ENCODE peak calls at places on chromosomes 7 and 10, in nine cellular contexts. One of them, this sample, is unnamed.

GRCh38 chr7:128937271-128937646 is 468 bp upstream of the IRF5 start:
- DNase-seq in CD14-positive monocyte: no peak
- DNase-seq in heart left ventricle: no peak
- DNase-seq in uterus: no peak
- DNase-seq in upper lobe of right lung: peak; percentile 63
- DNase-seq in HFFc6: no peak
- DNase-seq in Calu3: no peak
- DNase-seq in activated CD8-positive, alpha-beta T cell treated with anti-CD3 and anti-CD28 coated beads for 36 hours: no peak
- DNase-seq in cardiac fibroblast: no peak
- DNase-seq in this sample: no peak

GRCh38 chr10:117217196-117217761 is 20.0 kb downstream of the KCNK18 start:
- DNase-seq in upper lobe of right lung: no peak
- DNase-seq in activated CD8-positive, alpha-beta T cell treated with anti-CD3 and anti-CD28 coated beads for 36 hours: peak; percentile 43
- DNase-seq in HFFc6: no peak
- DNase-seq in Calu3: peak; percentile 22
- DNase-seq in cardiac fibroblast: no peak
- DNase-seq in CD14-positive monocyte: no peak
- DNase-seq in uterus: no peak
- DNase-seq in heart left ventricle: no peak
- DNase-seq in this sample: peak; percentile 51

GRCh38 chr10:48625013-48625412 is 20.1 kb upstream of the ARHGAP22 start:
- DNase-seq in HFFc6: peak; percentile 51
- DNase-seq in uterus: no peak
- DNase-seq in heart left ventricle: no peak
- DNase-seq in upper lobe of right lung: no peak
- DNase-seq in Calu3: no peak
- DNase-seq in activated CD8-positive, alpha-beta T cell treated with anti-CD3 and anti-CD28 coated beads for 36 hours: no peak
- DNase-seq in CD14-positive monocyte: no peak
- DNase-seq in cardiac fibroblast: peak; percentile 75
- DNase-seq in this sample: no peak

GRCh38 chr7:138008588-138009349 is 6.9 kb upstream of the CREB3L2 start:
- DNase-seq in heart left ventricle: peak; percentile 27
- DNase-seq in upper lobe of right lung: no peak
- DNase-seq in CD14-positive monocyte: no peak
- DNase-seq in HFFc6: peak; percentile 63
- DNase-seq in Calu3: peak; percentile 40
- DNase-seq in uterus: peak; percentile 45
- DNase-seq in cardiac fibroblast: peak; percentile 83
- DNase-seq in activated CD8-positive, alpha-beta T cell treated with anti-CD3 and anti-CD28 coated beads for 36 hours: peak; percentile 29
- DNase-seq in this sample: peak; percentile 57

GRCh38 chr10:123236122-123236521 is 81.9 kb downstream of the BUB3 start:
- DNase-seq in uterus: no peak
- DNase-seq in Calu3: no peak
- DNase-seq in heart left ventricle: no peak
- DNase-seq in HFFc6: no peak
- DNase-seq in upper lobe of right lung: no peak
- DNase-seq in cardiac fibroblast: no peak
- DNase-seq in CD14-positive monocyte: no peak
- DNase-seq in activated CD8-positive, alpha-beta T cell treated with anti-CD3 and anti-CD28 coated beads for 36 hours: no peak
- DNase-seq in this sample: no peak

GRCh38 chr10:10778959-10779358 is 238.7 kb upstream of the CELF2 start:
- DNase-seq in cardiac fibroblast: peak; percentile 50
- DNase-seq in heart left ventricle: no peak
- DNase-seq in Calu3: no peak
- DNase-seq in activated CD8-positive, alpha-beta T cell treated with anti-CD3 and anti-CD28 coated beads for 36 hours: no peak
- DNase-seq in upper lobe of right lung: no peak
- DNase-seq in HFFc6: no peak
- DNase-seq in CD14-positive monocyte: no peak
- DNase-seq in uterus: no peak
- DNase-seq in this sample: no peak

GRCh38 chr10:79025113-79025832 is 43.5 kb upstream of the ZMIZ1 start:
- DNase-seq in cardiac fibroblast: no peak
- DNase-seq in CD14-positive monocyte: peak; percentile 16
- DNase-seq in activated CD8-positive, alpha-beta T cell treated with anti-CD3 and anti-CD28 coated beads for 36 hours: peak; percentile 86
- DNase-seq in upper lobe of right lung: peak; percentile 58
- DNase-seq in Calu3: no peak
- DNase-seq in heart left ventricle: peak; percentile 43
- DNase-seq in HFFc6: no peak
- DNase-seq in uterus: no peak
- DNase-seq in this sample: no peak

GRCh38 chr7:88522771-88523316 is 216.2 kb upstream of the STEAP4 start:
- DNase-seq in CD14-positive monocyte: no peak
- DNase-seq in uterus: no peak
- DNase-seq in heart left ventricle: no peak
- DNase-seq in cardiac fibroblast: no peak
- DNase-seq in upper lobe of right lung: no peak
- DNase-seq in HFFc6: no peak
- DNase-seq in Calu3: no peak
- DNase-seq in activated CD8-positive, alpha-beta T cell treated with anti-CD3 and anti-CD28 coated beads for 36 hours: no peak
- DNase-seq in this sample: no peak

GRCh38 chr7:25073451-25073850 is 51.6 kb downstream of the CYCS start:
- DNase-seq in cardiac fibroblast: peak; percentile 23
- DNase-seq in HFFc6: peak; percentile 89
- DNase-seq in uterus: no peak
- DNase-seq in upper lobe of right lung: no peak
- DNase-seq in activated CD8-positive, alpha-beta T cell treated with anti-CD3 and anti-CD28 coated beads for 36 hours: no peak
- DNase-seq in heart left ventricle: no peak
- DNase-seq in CD14-positive monocyte: no peak
- DNase-seq in Calu3: no peak
- DNase-seq in this sample: no peak

GRCh38 chr7:74272305-74273038 is 16.7 kb upstream of the CLIP2 start:
- DNase-seq in cardiac fibroblast: peak; percentile 95
- DNase-seq in activated CD8-positive, alpha-beta T cell treated with anti-CD3 and anti-CD28 coated beads for 36 hours: peak; percentile 58
- DNase-seq in uterus: peak; percentile 65
- DNase-seq in heart left ventricle: peak; percentile 82
- DNase-seq in Calu3: peak; percentile 46
- DNase-seq in HFFc6: peak; percentile 90
- DNase-seq in upper lobe of right lung: peak; percentile 88
- DNase-seq in CD14-positive monocyte: peak; percentile 93
- DNase-seq in this sample: peak; percentile 88

GRCh38 chr10:118310822-118311221 is 31.3 kb downstream of the FAM204A start:
- DNase-seq in HFFc6: peak; percentile 23
- DNase-seq in CD14-positive monocyte: no peak
- DNase-seq in cardiac fibroblast: peak; percentile 61
- DNase-seq in uterus: no peak
- DNase-seq in upper lobe of right lung: no peak
- DNase-seq in activated CD8-positive, alpha-beta T cell treated with anti-CD3 and anti-CD28 coated beads for 36 hours: no peak
- DNase-seq in heart left ventricle: no peak
- DNase-seq in Calu3: no peak
- DNase-seq in this sample: no peak

GRCh38 chr10:118840071-118840775 is 85.5 kb upstream of the CACUL1 start:
- DNase-seq in Calu3: peak; percentile 24
- DNase-seq in uterus: no peak
- DNase-seq in upper lobe of right lung: no peak
- DNase-seq in CD14-positive monocyte: no peak
- DNase-seq in heart left ventricle: no peak
- DNase-seq in cardiac fibroblast: peak; percentile 73
- DNase-seq in HFFc6: no peak
- DNase-seq in activated CD8-positive, alpha-beta T cell treated with anti-CD3 and anti-CD28 coated beads for 36 hours: peak; percentile 96
- DNase-seq in this sample: no peak

GRCh38 chr10:6037422-6037821 is 24.7 kb downstream of the IL2RA start:
- DNase-seq in heart left ventricle: no peak
- DNase-seq in Calu3: no peak
- DNase-seq in uterus: no peak
- DNase-seq in CD14-positive monocyte: no peak
- DNase-seq in upper lobe of right lung: no peak
- DNase-seq in HFFc6: no peak
- DNase-seq in activated CD8-positive, alpha-beta T cell treated with anti-CD3 and anti-CD28 coated beads for 36 hours: peak; percentile 3
- DNase-seq in cardiac fibroblast: no peak
- DNase-seq in this sample: no peak

GRCh38 chr7:78073470-78074382 is 275.2 kb downstream of the PHTF2 start:
- DNase-seq in Calu3: no peak
- DNase-seq in cardiac fibroblast: no peak
- DNase-seq in activated CD8-positive, alpha-beta T cell treated with anti-CD3 and anti-CD28 coated beads for 36 hours: no peak
- DNase-seq in uterus: no peak
- DNase-seq in upper lobe of right lung: no peak
- DNase-seq in HFFc6: no peak
- DNase-seq in heart left ventricle: no peak
- DNase-seq in CD14-positive monocyte: no peak
- DNase-seq in this sample: no peak

GRCh38 chr7:41880107-41880506 is 177.2 kb upstream of the INHBA start:
- DNase-seq in heart left ventricle: no peak
- DNase-seq in upper lobe of right lung: no peak
- DNase-seq in cardiac fibroblast: peak; percentile 89
- DNase-seq in uterus: no peak
- DNase-seq in activated CD8-positive, alpha-beta T cell treated with anti-CD3 and anti-CD28 coated beads for 36 hours: no peak
- DNase-seq in CD14-positive monocyte: no peak
- DNase-seq in Calu3: no peak
- DNase-seq in HFFc6: peak; percentile 65
- DNase-seq in this sample: no peak

GRCh38 chr7:121480058-121480457 is 84.0 kb upstream of the FAM3C start:
- DNase-seq in HFFc6: no peak
- DNase-seq in upper lobe of right lung: no peak
- DNase-seq in heart left ventricle: no peak
- DNase-seq in CD14-positive monocyte: no peak
- DNase-seq in uterus: no peak
- DNase-seq in cardiac fibroblast: no peak
- DNase-seq in Calu3: no peak
- DNase-seq in activated CD8-positive, alpha-beta T cell treated with anti-CD3 and anti-CD28 coated beads for 36 hours: no peak
- DNase-seq in this sample: no peak

GRCh38 chr7:96246972-96247371 is 74.9 kb downstream of the SLC25A13 start:
- DNase-seq in Calu3: no peak
- DNase-seq in HFFc6: no peak
- DNase-seq in upper lobe of right lung: no peak
- DNase-seq in heart left ventricle: no peak
- DNase-seq in activated CD8-positive, alpha-beta T cell treated with anti-CD3 and anti-CD28 coated beads for 36 hours: no peak
- DNase-seq in cardiac fibroblast: no peak
- DNase-seq in uterus: no peak
- DNase-seq in CD14-positive monocyte: no peak
- DNase-seq in this sample: no peak

GRCh38 chr7:41918597-41918996 is 215.7 kb upstream of the INHBA start:
- DNase-seq in Calu3: no peak
- DNase-seq in CD14-positive monocyte: no peak
- DNase-seq in HFFc6: peak; percentile 62
- DNase-seq in activated CD8-positive, alpha-beta T cell treated with anti-CD3 and anti-CD28 coated beads for 36 hours: no peak
- DNase-seq in heart left ventricle: no peak
- DNase-seq in uterus: no peak
- DNase-seq in cardiac fibroblast: peak; percentile 86
- DNase-seq in upper lobe of right lung: no peak
- DNase-seq in this sample: no peak

GRCh38 chr7:12249706-12250105 is 38.6 kb downstream of the TMEM106B start:
- DNase-seq in HFFc6: no peak
- DNase-seq in uterus: no peak
- DNase-seq in heart left ventricle: no peak
- DNase-seq in upper lobe of right lung: no peak
- DNase-seq in Calu3: no peak
- DNase-seq in CD14-positive monocyte: no peak
- DNase-seq in activated CD8-positive, alpha-beta T cell treated with anti-CD3 and anti-CD28 coated beads for 36 hours: no peak
- DNase-seq in cardiac fibroblast: no peak
- DNase-seq in this sample: no peak

GRCh38 chr7:12239821-12240220 is 28.7 kb downstream of the TMEM106B start:
- DNase-seq in activated CD8-positive, alpha-beta T cell treated with anti-CD3 and anti-CD28 coated beads for 36 hours: no peak
- DNase-seq in CD14-positive monocyte: no peak
- DNase-seq in heart left ventricle: no peak
- DNase-seq in HFFc6: no peak
- DNase-seq in Calu3: no peak
- DNase-seq in uterus: no peak
- DNase-seq in cardiac fibroblast: no peak
- DNase-seq in upper lobe of right lung: no peak
- DNase-seq in this sample: no peak

GRCh38 chr7:12244694-12245093 is 33.6 kb downstream of the TMEM106B start:
- DNase-seq in HFFc6: no peak
- DNase-seq in cardiac fibroblast: no peak
- DNase-seq in CD14-positive monocyte: no peak
- DNase-seq in upper lobe of right lung: no peak
- DNase-seq in Calu3: no peak
- DNase-seq in uterus: no peak
- DNase-seq in activated CD8-positive, alpha-beta T cell treated with anti-CD3 and anti-CD28 coated beads for 36 hours: no peak
- DNase-seq in heart left ventricle: no peak
- DNase-seq in this sample: no peak

GRCh38 chr7:12244129-12244528 is 33.0 kb downstream of the TMEM106B start:
- DNase-seq in uterus: no peak
- DNase-seq in heart left ventricle: no peak
- DNase-seq in upper lobe of right lung: peak; percentile 61
- DNase-seq in HFFc6: no peak
- DNase-seq in cardiac fibroblast: peak; percentile 54
- DNase-seq in activated CD8-positive, alpha-beta T cell treated with anti-CD3 and anti-CD28 coated beads for 36 hours: no peak
- DNase-seq in Calu3: peak; percentile 70
- DNase-seq in CD14-positive monocyte: no peak
- DNase-seq in this sample: no peak
- TF ChIP-seq CTCF in uterus: no peak
- TF ChIP-seq CTCF in heart left ventricle: no peak
- TF ChIP-seq CTCF in upper lobe of right lung: peak; percentile 30
- TF ChIP-seq CTCF in HFFc6: peak; percentile 52
- TF ChIP-seq CTCF in cardiac fibroblast: peak; percentile 65
- TF ChIP-seq CTCF in activated CD8-positive, alpha-beta T cell treated with anti-CD3 and anti-CD28 coated beads for 36 hours: no peak
- TF ChIP-seq CTCF in Calu3: peak; percentile 71
- TF ChIP-seq CTCF in CD14-positive monocyte: peak; percentile 46
- TF ChIP-seq CTCF in this sample: no peak

GRCh38 chr7:117385340-117386124 is 41.8 kb downstream of the ASZ1 start:
- DNase-seq in activated CD8-positive, alpha-beta T cell treated with anti-CD3 and anti-CD28 coated beads for 36 hours: no peak
- DNase-seq in CD14-positive monocyte: no peak
- DNase-seq in cardiac fibroblast: peak; percentile 47
- DNase-seq in Calu3: no peak
- DNase-seq in uterus: no peak
- DNase-seq in upper lobe of right lung: no peak
- DNase-seq in HFFc6: no peak
- DNase-seq in heart left ventricle: no peak
- DNase-seq in this sample: peak; percentile 13
- TF ChIP-seq CTCF in activated CD8-positive, alpha-beta T cell treated with anti-CD3 and anti-CD28 coated beads for 36 hours: no peak
- TF ChIP-seq CTCF in CD14-positive monocyte: no peak
- TF ChIP-seq CTCF in cardiac fibroblast: peak; percentile 40
- TF ChIP-seq CTCF in Calu3: no peak
- TF ChIP-seq CTCF in uterus: peak; percentile 33
- TF ChIP-seq CTCF in upper lobe of right lung: peak; percentile 41
- TF ChIP-seq CTCF in HFFc6: peak; percentile 78
- TF ChIP-seq CTCF in heart left ventricle: peak; percentile 46
- TF ChIP-seq CTCF in this sample: peak; percentile 20

GRCh38 chr10:131496351-131497052 is 185.0 kb upstream of the TCERG1L start:
- DNase-seq in CD14-positive monocyte: no peak
- DNase-seq in activated CD8-positive, alpha-beta T cell treated with anti-CD3 and anti-CD28 coated beads for 36 hours: no peak
- DNase-seq in cardiac fibroblast: no peak
- DNase-seq in HFFc6: no peak
- DNase-seq in upper lobe of right lung: no peak
- DNase-seq in Calu3: no peak
- DNase-seq in heart left ventricle: no peak
- DNase-seq in uterus: no peak
- DNase-seq in this sample: no peak
- TF ChIP-seq CTCF in CD14-positive monocyte: no peak
- TF ChIP-seq CTCF in activated CD8-positive, alpha-beta T cell treated with anti-CD3 and anti-CD28 coated beads for 36 hours: no peak
- TF ChIP-seq CTCF in cardiac fibroblast: no peak
- TF ChIP-seq CTCF in HFFc6: no peak
- TF ChIP-seq CTCF in upper lobe of right lung: no peak
- TF ChIP-seq CTCF in Calu3: no peak
- TF ChIP-seq CTCF in heart left ventricle: no peak
- TF ChIP-seq CTCF in uterus: no peak
- TF ChIP-seq CTCF in this sample: no peak

DNA sequence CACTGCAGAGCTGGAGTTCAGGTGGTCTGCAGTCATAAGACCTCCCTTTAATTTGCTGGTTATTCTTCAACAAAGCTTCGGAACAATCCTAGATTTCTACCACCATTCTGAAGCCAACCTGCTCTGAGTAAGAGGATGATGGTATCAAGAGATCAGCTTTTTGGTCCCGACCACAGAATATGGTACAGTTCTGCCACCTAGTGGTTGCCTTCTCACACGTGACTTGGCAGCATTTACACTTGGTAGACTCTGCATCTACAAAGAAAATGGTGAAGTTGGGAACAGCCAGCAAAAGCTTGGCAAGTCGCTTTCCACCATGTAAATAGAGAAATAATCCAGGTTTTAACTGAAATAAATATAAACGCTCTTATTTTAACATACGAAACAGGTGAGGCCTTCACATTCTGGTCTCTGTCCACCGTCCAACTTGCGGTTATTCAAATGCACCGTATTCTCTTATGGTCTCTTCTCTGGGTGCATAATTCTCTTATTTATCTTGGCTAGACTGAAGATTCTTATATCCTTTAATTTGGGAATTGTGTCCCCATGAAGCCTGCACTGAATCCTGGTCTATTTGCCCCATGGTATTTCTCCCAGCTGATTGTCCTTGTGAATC is 173.9 kb upstream of the GRM3 start:
- DNase-seq in activated CD8-positive, alpha-beta T cell treated with anti-CD3 and anti-CD28 coated beads for 36 hours: peak; percentile 70
- DNase-seq in cardiac fibroblast: peak; percentile 84
- DNase-seq in HFFc6: peak; percentile 70
- DNase-seq in Calu3: peak; percentile 58
- DNase-seq in upper lobe of right lung: no peak
- DNase-seq in uterus: no peak
- DNase-seq in heart left ventricle: no peak
- DNase-seq in CD14-positive monocyte: no peak
- DNase-seq in this sample: peak; percentile 43
- TF ChIP-seq CTCF in activated CD8-positive, alpha-beta T cell treated with anti-CD3 and anti-CD28 coated beads for 36 hours: peak; percentile 62
- TF ChIP-seq CTCF in cardiac fibroblast: peak; percentile 57
- TF ChIP-seq CTCF in HFFc6: peak; percentile 91
- TF ChIP-seq CTCF in Calu3: peak; percentile 60
- TF ChIP-seq CTCF in upper lobe of right lung: peak; percentile 62
- TF ChIP-seq CTCF in uterus: peak; percentile 13
- TF ChIP-seq CTCF in heart left ventricle: peak; percentile 54
- TF ChIP-seq CTCF in CD14-positive monocyte: peak; percentile 68
- TF ChIP-seq CTCF in this sample: peak; percentile 65